ENCODE peak calls at places on chromosomes 6 and 20, in four cellular contexts. I is breast epithelium, G is transverse colon, E is cardiac muscle cell. Q is an unnamed sample.
A peak's percentile ranks its signal among the peaks of the same experiment; 100 is the strongest.

GRCh38 chr6:356828-357251 is 34.7 kb upstream of the IRF4 start:
- DNase-seq in I (no peak), G (no peak), E (no peak), Q (peak; percentile 67)

GRCh38 chr6:168636147-168636982 is 195.4 kb downstream of the SMOC2 start:
- DNase-seq in I (no peak), G (no peak), E (no peak), Q (no peak)

GRCh38 chr6:22078802-22079545 is 217.9 kb downstream of the PRL start:
- DNase-seq in I (no peak), G (no peak), E (no peak), Q (no peak)

GRCh38 chr6:153130515-153131036 is 506 bp downstream of the RGS17 start:
- DNase-seq in I (no peak), G (no peak), E (no peak), Q (no peak)

GRCh38 chr6:8057263-8057662 is 6.9 kb downstream of the BLOC1S5 start:
- DNase-seq in I (no peak), G (no peak), E (no peak), Q (no peak)

GRCh38 chr6:74065713-74066112 is 369.7 kb downstream of the CD109 start:
- DNase-seq in I (no peak), G (no peak), E (no peak), Q (no peak)

GRCh38 chr6:14501914-14502313 is 384.3 kb downstream of the CD83 start:
- DNase-seq in I (no peak), G (no peak), E (no peak), Q (no peak)

GRCh38 chr20:47115694-47116093 is 221.1 kb downstream of the EYA2 start:
- DNase-seq in I (no peak), G (no peak), E (no peak), Q (no peak)

GRCh38 chr6:22251331-22251730 is 45.5 kb downstream of the PRL start:
- DNase-seq in I (no peak), G (no peak), E (peak; percentile 61), Q (no peak)

GRCh38 chr6:24902782-24903181 is 33.0 kb downstream of the RIPOR2 start:
- DNase-seq in I (no peak), G (no peak), E (peak; percentile 23), Q (no peak)

GRCh38 chr6:18752278-18753057 is 365.3 kb downstream of the RNF144B start:
- DNase-seq in I (no peak), G (no peak), E (no peak), Q (no peak)

GRCh38 chr6:41163419-41163717 is 452 bp upstream of the TREM2 start:
- DNase-seq in I (no peak), G (no peak), E (no peak), Q (no peak)

GRCh38 chr6:165689699-165690098 is 26.7 kb upstream of the PDE10A start:
- DNase-seq in I (no peak), G (no peak), E (peak; percentile 49), Q (no peak)

GRCh38 chr6:7451321-7451720 is 61.7 kb downstream of the RIOK1 start:
- DNase-seq in I (no peak), G (no peak), E (no peak), Q (no peak)

GRCh38 chr20:44399446-44399845 is 43.9 kb downstream of the HNF4A start:
- DNase-seq in I (no peak), G (no peak), E (no peak), Q (no peak)

GRCh38 chr6:139349464-139350020 is 24.9 kb downstream of the CITED2 start:
- DNase-seq in I (peak; percentile 47), G (no peak), E (no peak), Q (no peak)

GRCh38 chr6:136683209-136683941 is 108.9 kb downstream of the MAP3K5 start:
- DNase-seq in I (no peak), G (no peak), E (no peak), Q (no peak)

GRCh38 chr6:144353871-144354314 is 68.8 kb downstream of the UTRN start:
- DNase-seq in I (no peak), G (no peak), E (no peak), Q (peak; percentile 63)

GRCh38 chr6:12555267-12555666 is 161.3 kb upstream of the PHACTR1 start:
- DNase-seq in I (no peak), G (no peak), E (peak; percentile 90), Q (no peak)

GRCh38 chr6:159978291-159979135 is 9.6 kb downstream of the IGF2R start:
- DNase-seq in I (no peak), G (no peak), E (no peak), Q (peak; percentile 57)

GRCh38 chr6:159981171-159981571 is 12.3 kb downstream of the IGF2R start:
- DNase-seq in I (no peak), G (no peak), E (no peak), Q (no peak)

GRCh38 chr6:159979136-159979874 is 10.4 kb downstream of the IGF2R start:
- DNase-seq in I (no peak), G (peak; percentile 47), E (peak; percentile 24), Q (peak; percentile 61)

GRCh38 chr6:159981591-159982245 is 12.8 kb downstream of the IGF2R start:
- DNase-seq in I (no peak), G (peak; percentile 55), E (peak; percentile 88), Q (no peak)

DNA sequence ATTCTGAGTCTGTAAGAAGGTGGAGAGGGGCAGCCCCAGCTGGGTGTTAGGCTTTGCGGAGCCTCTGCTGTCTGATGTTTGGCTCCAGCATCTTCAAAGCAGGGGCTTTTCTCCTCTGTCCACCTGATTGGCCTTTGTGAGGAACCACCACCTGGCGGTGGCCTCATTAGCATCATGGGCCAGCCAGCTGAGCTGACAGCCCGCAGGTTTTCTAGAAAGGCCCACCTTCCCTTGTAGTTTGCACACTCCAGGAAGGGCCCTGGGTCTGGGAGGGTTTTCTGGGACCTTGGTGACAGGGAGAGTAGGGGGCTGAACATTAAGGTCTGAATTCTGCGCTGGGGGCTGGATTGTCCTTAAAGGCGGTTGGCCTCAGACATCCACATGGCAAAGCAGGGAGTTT is 11.6 kb downstream of the IGF2R start:
- DNase-seq in I (no peak), G (no peak), E (no peak), Q (no peak)
- H3K4me3 ChIP-seq in I (no peak overlapping the region), G (no peak overlapping the region), E (no peak overlapping the region), Q (no peak overlapping the region)

GRCh38 chr20:34955232-34956040 is at the start of the genes GSS and MYH7B:
- DNase-seq in I (peak; percentile 96), G (peak; percentile 99), E (peak; percentile 99), Q (peak; percentile 97)

GRCh38 chr20:34954905-34955231 is 738 bp downstream of the GSS start:
- DNase-seq in I (no peak), G (peak; percentile 37), E (peak; percentile 38), Q (no peak)

GRCh38 chr20:34956751-34957472 is 1.2 kb downstream of the MYH7B start:
- DNase-seq in I (no peak), G (no peak), E (no peak), Q (no peak)

GRCh38 chr20:34953960-34954359 is 1.6 kb downstream of the GSS start:
- DNase-seq in I (no peak), G (no peak), E (no peak), Q (no peak)

GRCh38 chr20:34956041-34956458 is 382 bp downstream of the MYH7B start:
- DNase-seq in I (no peak), G (no peak), E (no peak), Q (no peak)
- TF ChIP-seq CTCF in I (no peak), G (no peak), E (no peak), Q (no peak)

GRCh38 chr20:51514836-51515235 is 27.7 kb downstream of the NFATC2 start:
- DNase-seq in I (no peak), G (no peak), E (no peak), Q (no peak)
- H3K36me3 ChIP-seq in I (no peaks in the 10 kb centered on the region), G (no peaks in the 10 kb centered on the region), E (peaks cover 10% of the 10 kb centered on the region), Q (peaks cover 14% of the 10 kb centered on the region)

DNA sequence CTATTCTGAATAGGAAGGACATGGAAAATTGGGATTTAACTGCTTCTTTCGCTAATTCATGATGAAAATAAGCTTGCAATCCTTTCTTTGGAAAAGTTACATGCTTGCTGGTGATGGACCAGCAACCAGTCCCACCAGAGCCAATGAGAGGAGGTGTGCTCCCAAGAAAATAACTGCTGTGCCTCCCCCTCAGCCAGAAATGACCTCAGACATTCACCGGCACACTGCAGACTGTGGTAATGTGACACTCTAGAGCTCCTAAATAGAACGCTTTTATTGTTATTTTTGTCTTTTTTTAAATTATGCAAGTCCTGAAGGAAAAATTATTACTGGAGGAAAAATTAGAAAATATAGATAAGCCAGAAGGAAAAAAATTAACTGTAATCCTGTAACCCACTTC is 2.6 kb downstream of the PYGB start:
- DNase-seq in I (peak; percentile 11), G (peak; percentile 8), E (no peak), Q (no peak)
- H3K4me3 ChIP-seq in I (peak overlapping the region; percentile 99), G (peak overlapping the region; percentile 93), E (peak overlapping the region; percentile 63), Q (no peak overlapping the region)

DNA sequence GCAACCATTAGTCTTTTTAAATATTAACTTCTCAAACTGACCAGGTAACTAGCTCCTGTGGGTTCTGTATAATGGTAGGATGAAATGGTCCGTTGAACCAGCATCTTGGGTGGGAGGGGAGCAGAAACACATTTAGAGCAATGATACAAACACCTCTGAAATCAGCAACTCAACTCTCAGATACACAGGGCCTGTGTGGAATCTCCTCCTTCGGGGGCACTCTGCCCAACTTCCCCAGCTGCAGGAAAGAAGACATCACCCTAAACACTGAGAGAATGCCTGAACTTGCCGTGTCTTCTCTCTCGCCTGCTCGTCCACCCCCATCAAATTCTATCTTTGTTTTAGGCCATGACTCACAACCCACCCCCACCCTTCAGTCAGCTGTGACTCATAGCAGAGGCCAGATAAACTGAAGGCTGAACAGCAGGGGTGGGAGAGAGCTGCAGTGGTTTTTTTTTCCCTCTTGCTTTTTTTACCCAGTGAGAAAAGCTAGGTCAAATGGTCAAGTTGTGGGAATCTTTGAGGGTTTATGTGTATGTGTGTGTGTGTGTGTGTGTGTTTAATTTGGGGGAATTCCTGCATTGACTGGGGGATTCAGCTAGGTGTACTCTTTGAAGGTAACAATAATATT is 593.4 kb upstream of the JAG1 start:
- DNase-seq in I (no peak), G (no peak), E (peak; percentile 96), Q (peak; percentile 20)
- TF ChIP-seq CTCF in I (no peak), G (no peak), E (peak; percentile 13), Q (no peak)

DNA sequence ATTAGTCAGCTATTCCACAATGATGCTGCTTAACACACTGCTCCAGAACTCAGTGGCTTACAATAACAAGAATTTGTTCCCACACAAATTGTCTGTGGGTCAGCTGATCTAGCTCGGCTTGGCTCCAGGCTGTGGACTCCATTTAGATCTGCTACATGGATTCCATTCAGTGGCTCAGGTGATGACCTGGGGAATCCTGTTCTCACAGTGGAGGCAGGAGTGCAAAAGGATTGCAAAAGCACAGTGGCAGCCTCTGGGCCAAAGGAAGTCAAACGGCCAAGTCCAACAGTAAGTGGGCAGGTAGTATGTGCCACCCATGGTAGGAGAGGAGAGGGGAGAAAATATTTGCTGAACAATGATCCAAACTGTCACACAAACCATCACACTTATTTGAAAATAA is 15.8 kb upstream of the LRRN4 start:
- DNase-seq in I (no peak), G (no peak), E (no peak), Q (no peak)
- H3K36me3 ChIP-seq in I (no peaks in the 10 kb centered on the region), G (no peaks in the 10 kb centered on the region), E (no peaks in the 10 kb centered on the region), Q (no peaks in the 10 kb centered on the region)